ENCODE peak calls at places on chromosomes 1 and 21, in seven cellular contexts. U, O, E, B, M, L and V are unnamed samples.

GRCh38 chr1:2240251-2241156 is 12.4 kb downstream of the SKI start:
- DNase-seq in U (no peak), O (no peak), E (no peak), B (peak; percentile 72), M (no peak), L (no peak), V (no peak)

GRCh38 chr1:91811363-91812025 is 74.5 kb downstream of the TGFBR3 start:
- DNase-seq in U (no peak), O (no peak), E (no peak), B (no peak), M (no peak), L (no peak), V (no peak)

GRCh38 chr1:31780632-31781031 is 16.5 kb upstream of the ADGRB2 start:
- DNase-seq in U (no peak), O (no peak), E (no peak), B (no peak), M (no peak), L (no peak), V (no peak)

GRCh38 chr1:184272178-184272866 is 114.5 kb upstream of the C1orf21 start:
- DNase-seq in U (no peak), O (no peak), E (no peak), B (no peak), M (no peak), L (no peak), V (no peak)

GRCh38 chr1:27724961-27725373 is 794 bp upstream of the FAM76A start:
- DNase-seq in U (peak; percentile 14), O (no peak), E (no peak), B (no peak), M (peak; percentile 12), L (no peak), V (no peak)

GRCh38 chr1:89454845-89455521 is 69.6 kb upstream of the LRRC8B start:
- DNase-seq in U (peak; percentile 80), O (no peak), E (peak; percentile 45), B (peak; percentile 51), M (peak; percentile 50), L (peak; percentile 13), V (no peak)

GRCh38 chr1:45300669-45300997 is 26.1 kb upstream of the HPDL start:
- DNase-seq in U (no peak), O (no peak), E (no peak), B (no peak), M (no peak), L (no peak), V (no peak)

GRCh38 chr21:44742418-44743153 is 31.2 kb upstream of the TSPEAR start:
- DNase-seq in U (no peak), O (no peak), E (no peak), B (peak; percentile 23), M (no peak), L (no peak), V (no peak)

GRCh38 chr1:215835951-215836350 is 268.8 kb downstream of the KCTD3 start:
- DNase-seq in U (no peak), O (no peak), E (no peak), B (peak; percentile 53), M (no peak), L (peak; percentile 54), V (no peak)

GRCh38 chr1:153627797-153628626 is at the start of gene S100A1:
- DNase-seq in U (no peak), O (peak; percentile 68), E (no peak), B (no peak), M (no peak), L (no peak), V (no peak)